ENCODE peak calls at places on chromosomes 2 and 18, in five cellular contexts. T is GM12865, O is left ventricle myocardium inferior, D is GM23338, W is gastrocnemius medialis. Q is an unnamed sample.

GRCh38 chr2:50333501-50334228 is 698.3 kb downstream of the NRXN1 start:
- DNase-seq in T (no peak), O (no peak), D (no peak), W (no peak), Q (no peak)

GRCh38 chr2:238946586-238947242 is 98.8 kb downstream of the TWIST2 start:
- DNase-seq in T (no peak), O (no peak), D (no peak), W (no peak), Q (no peak)

GRCh38 chr2:212523756-212524155 is 14.8 kb downstream of the ERBB4 start:
- DNase-seq in T (no peak), O (no peak), D (no peak), W (no peak), Q (no peak)

GRCh38 chr18:13464432-13465125 is 246.0 kb downstream of the LDLRAD4 start:
- DNase-seq in T (peak), O (peak), D (no peak), W (peak), Q (peak)

GRCh38 chr2:26173596-26174482 is 951 bp downstream of the GAREM2 start:
- DNase-seq in T (no peak), O (no peak), D (peak), W (no peak), Q (no peak)

GRCh38 chr2:64637000-64637628 is 16.6 kb downstream of the SERTAD2 start:
- DNase-seq in T (peak), O (no peak), D (no peak), W (no peak), Q (peak)

GRCh38 chr18:1564793-1565192 is 660.1 kb downstream of the ADCYAP1 start:
- DNase-seq in T (no peak), O (no peak), D (peak), W (no peak), Q (no peak)

GRCh38 chr18:46222710-46223360 is 118.7 kb downstream of the HAUS1 start:
- DNase-seq in T (no peak), O (no peak), D (no peak), W (no peak), Q (no peak)

GRCh38 chr2:117801826-117802225 is 12.7 kb upstream of the DDX18 start:
- DNase-seq in T (no peak), O (no peak), D (no peak), W (no peak), Q (no peak)

GRCh38 chr2:85924522-85924921 is 35.7 kb upstream of the ST3GAL5 start:
- DNase-seq in T (peak), O (peak), D (no peak), W (peak), Q (no peak)

GRCh38 chr2:181258761-181259160 is 198.4 kb upstream of the ITGA4 start:
- DNase-seq in T (no peak), O (no peak), D (no peak), W (no peak), Q (no peak)

GRCh38 chr2:161990036-161990435 is 84.0 kb downstream of the DPP4 start:
- DNase-seq in T (no peak), O (no peak), D (no peak), W (no peak), Q (no peak)

GRCh38 chr2:234308814-234309195 is 188.1 kb downstream of the ARL4C start:
- DNase-seq in T (peak), O (no peak), D (no peak), W (peak), Q (peak)

GRCh38 chr2:215677466-215677865 is 241.6 kb upstream of the FN1 start:
- DNase-seq in T (no peak), O (no peak), D (no peak), W (no peak), Q (no peak)

GRCh38 chr18:45913276-45913675 is 53.9 kb downstream of the EPG5 start:
- DNase-seq in T (no peak), O (no peak), D (no peak), W (no peak), Q (no peak)

GRCh38 chr2:47519604-47520301 is 116.8 kb downstream of the MSH2 start:
- DNase-seq in T (no peak), O (no peak), D (no peak), W (no peak), Q (no peak)

GRCh38 chr2:128473175-128474013 is 154.7 kb upstream of the HS6ST1 start:
- DNase-seq in T (peak), O (no peak), D (peak), W (no peak), Q (peak)

GRCh38 chr18:36127866-36128845 is 984 bp downstream of the SLC39A6 start:
- DNase-seq in T (peak), O (no peak), D (peak), W (no peak), Q (no peak)

GRCh38 chr2:98869868-98870267 is 66.2 kb downstream of the CRACDL start:
- DNase-seq in T (no peak), O (no peak), D (no peak), W (peak), Q (no peak)
- TF ChIP-seq CTCF in T (no peak), O (no peak), D (no peak), W (no peak), Q (no peak)

GRCh38 chr2:104733544-104733943 is 120.4 kb upstream of the POU3F3 start:
- DNase-seq in T (peak), O (no peak), D (peak), W (no peak), Q (no peak)
- TF ChIP-seq CTCF in T (peak), O (peak), D (peak), W (no peak), Q (peak)

GRCh38 chr2:196992466-196992865 is 66.0 kb upstream of the PGAP1 start:
- DNase-seq in T (no peak), O (no peak), D (peak), W (no peak), Q (no peak)
- TF ChIP-seq CTCF in T (no peak), O (no peak), D (no peak), W (no peak), Q (no peak)

GRCh38 chr2:134375935-134376334 is 122.1 kb downstream of the MGAT5 start:
- DNase-seq in T (no peak), O (no peak), D (peak), W (no peak), Q (no peak)
- TF ChIP-seq CTCF in T (no peak), O (peak), D (peak), W (no peak), Q (no peak)

GRCh38 chr18:47932170-47932569 is 1.7 kb upstream of the SMAD2 start:
- DNase-seq in T (no peak), O (no peak), D (no peak), W (no peak), Q (no peak)

GRCh38 chr18:47930086-47930843 is at the start of gene SMAD2:
- DNase-seq in T (peak), O (peak), D (peak), W (peak), Q (peak)

GRCh38 chr18:47932603-47933002 is 2.1 kb upstream of the SMAD2 start:
- DNase-seq in T (no peak), O (no peak), D (peak), W (no peak), Q (no peak)

GRCh38 chr18:47930844-47931706 is 616 bp upstream of the SMAD2 start:
- DNase-seq in T (peak), O (peak), D (peak), W (peak), Q (peak)

DNA sequence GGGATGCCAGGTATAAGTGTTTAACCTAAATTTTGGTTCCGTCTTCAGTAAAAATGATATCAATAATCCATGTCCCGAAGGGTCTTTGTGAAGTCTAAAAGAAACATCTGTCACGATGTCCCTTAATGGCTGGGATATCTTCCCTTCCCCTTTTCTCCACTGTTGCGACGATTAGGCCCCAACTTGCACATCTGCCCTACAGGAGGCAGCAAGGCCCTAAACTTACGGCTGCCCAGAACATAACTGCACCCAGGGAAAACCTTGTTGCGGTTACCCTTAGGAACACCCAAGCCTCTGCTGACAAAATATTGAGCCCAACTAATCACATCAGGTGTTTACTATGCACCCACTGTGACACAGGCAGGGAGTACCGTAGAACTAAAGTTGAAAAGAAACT is 1.2 kb upstream of the SMAD2 start:
- DNase-seq in T (peak), O (no peak), D (peak), W (peak), Q (no peak)
- TF ChIP-seq CTCF in T (peak), O (no peak), D (peak), W (no peak), Q (no peak)

GRCh38 chr2:127154985-127155650 is 48.2 kb upstream of the BIN1 start:
- DNase-seq in T (no peak), O (no peak), D (no peak), W (no peak), Q (no peak)

GRCh38 chr2:127157114-127157513 is 50.2 kb upstream of the BIN1 start:
- DNase-seq in T (no peak), O (no peak), D (no peak), W (no peak), Q (no peak)

GRCh38 chr2:127158614-127159290 is 51.8 kb upstream of the BIN1 start:
- DNase-seq in T (no peak), O (no peak), D (no peak), W (no peak), Q (peak)

GRCh38 chr2:127155901-127156300 is 48.9 kb upstream of the BIN1 start:
- DNase-seq in T (no peak), O (no peak), D (no peak), W (peak), Q (no peak)

GRCh38 chr2:127157651-127158460 is 50.9 kb upstream of the BIN1 start:
- DNase-seq in T (no peak), O (no peak), D (peak), W (no peak), Q (no peak)
- TF ChIP-seq CTCF in T (no peak), O (no peak), D (peak), W (peak), Q (no peak)